ENCODE peak calls at places on chromosome 16, in eight cellular contexts. B, O, K, X, C, L, V and S are unnamed samples. For H3K4me1, the result is how much of the 10 kb centered on the place peaks cover.

GRCh38 chr16:54121084-54121483 is 165.5 kb downstream of the IRX3 start:
- DNase-seq in C (no peak), K (no peak), X (no peak), L (no peak), O (no peak), B (no peak), V (no peak), S (no peak)

GRCh38 chr16:75203106-75203505 is 3.9 kb downstream of the CTRB2 start:
- DNase-seq in K (no peak), B (no peak), X (no peak), C (no peak), V (no peak), L (no peak), O (no peak), S (no peak)

GRCh38 chr16:80066805-80067580 is 466.5 kb upstream of the MAF start:
- DNase-seq in C (no peak), V (no peak), L (no peak), K (no peak), O (no peak), B (no peak), X (no peak), S (no peak)

GRCh38 chr16:75264531-75264998 is 13.1 kb upstream of the BCAR1 start:
- DNase-seq in C (no peak), V (peak), B (no peak), X (peak), O (no peak), K (no peak), L (no peak), S (no peak)

GRCh38 chr16:14309906-14310305 is 238.8 kb downstream of the MRTFB start:
- DNase-seq in K (peak), L (no peak), X (no peak), O (no peak), C (no peak), B (no peak), V (peak), S (no peak)

GRCh38 chr16:81841709-81842108 is 62.6 kb downstream of the PLCG2 start:
- DNase-seq in X (no peak), O (no peak), C (no peak), V (no peak), L (peak), K (no peak), B (no peak), S (no peak)

GRCh38 chr16:88856122-88856827 is 472 bp downstream of the GALNS start:
- DNase-seq in C (peak), X (peak), V (no peak), K (no peak), O (no peak), B (no peak), L (peak), S (peak)

GRCh38 chr16:53752566-53752965 is 48.6 kb downstream of the FTO start:
- DNase-seq in C (no peak), O (no peak), K (no peak), L (no peak), B (no peak), V (no peak), X (no peak), S (no peak)

GRCh38 chr16:88665148-88665547 is 2.3 kb upstream of the MVD start:
- DNase-seq in C (no peak), X (no peak), V (no peak), O (peak), L (no peak), K (no peak), B (no peak), S (no peak)

GRCh38 chr16:83728518-83728917 is 79.3 kb upstream of the HSBP1 start:
- DNase-seq in X (no peak), C (no peak), B (no peak), L (no peak), O (no peak), V (no peak), K (no peak), S (no peak)

GRCh38 chr16:19375561-19376158 is 42.0 kb upstream of the TMC5 start:
- DNase-seq in O (peak), C (peak), X (peak), K (peak), V (peak), L (no peak), B (no peak), S (peak)

GRCh38 chr16:53837421-53837820 is 133.5 kb downstream of the FTO start:
- DNase-seq in X (no peak), O (no peak), K (no peak), L (no peak), V (peak), C (no peak), B (no peak), S (no peak)

GRCh38 chr16:66928702-66929388 is 3.5 kb upstream of the RRAD start:
- DNase-seq in O (no peak), B (no peak), V (peak), X (no peak), C (peak), K (no peak), L (peak), S (peak)

GRCh38 chr16:85563515-85564276 is 49.4 kb upstream of the GSE1 start:
- DNase-seq in B (no peak), K (no peak), V (peak), C (no peak), L (no peak), X (peak), O (peak), S (peak)

GRCh38 chr16:79267781-79268180 is 332.8 kb downstream of the MAF start:
- DNase-seq in L (no peak), C (no peak), X (no peak), O (no peak), V (no peak), K (no peak), B (no peak), S (no peak)

GRCh38 chr16:69872888-69873287 is 78.2 kb upstream of the CLEC18A start:
- DNase-seq in B (no peak), V (no peak), C (no peak), L (no peak), K (no peak), X (no peak), O (no peak), S (no peak)

GRCh38 chr16:8996891-8997290 is 33.2 kb upstream of the USP7 start:
- DNase-seq in O (no peak), B (no peak), C (no peak), K (no peak), V (no peak), L (no peak), X (no peak), S (peak)

GRCh38 chr16:2769675-2770056 is 7.4 kb downstream of the ELOB start:
- DNase-seq in X (no peak), L (no peak), O (no peak), V (no peak), C (no peak), B (no peak), K (no peak), S (no peak)

GRCh38 chr16:67968440-67969285 is at the start of gene SLC12A4:
- DNase-seq in V (peak), O (peak), C (peak), L (peak), X (peak), B (no peak), K (peak), S (peak)

GRCh38 chr16:6133009-6133408 is 1035.4 kb upstream of the EEF2KMT start:
- DNase-seq in K (no peak), C (no peak), L (no peak), V (no peak), B (no peak), O (no peak), X (no peak), S (no peak)

GRCh38 chr16:82653550-82654511 is 27.1 kb downstream of the CDH13 start:
- DNase-seq in C (no peak), O (no peak), V (peak), X (no peak), L (peak), K (peak), B (no peak), S (peak)

GRCh38 chr16:64412578-64413280 is 709.1 kb downstream of the CDH11 start:
- DNase-seq in B (no peak), L (no peak), C (no peak), O (no peak), V (peak), K (no peak), X (no peak), S (no peak)
- H3K4me1 ChIP-seq in B (under half), L (under half), C (under half), O (under half), V (under half), K (under half), X (under half), S (under half)

GRCh38 chr16:4159726-4160125 is 43.5 kb upstream of the ADCY9 start:
- DNase-seq in V (no peak), X (no peak), B (no peak), K (no peak), L (no peak), O (no peak), C (no peak), S (no peak)

GRCh38 chr16:4157376-4157825 is 41.2 kb upstream of the ADCY9 start:
- DNase-seq in L (no peak), V (no peak), K (no peak), B (no peak), C (no peak), X (no peak), O (no peak), S (no peak)

GRCh38 chr16:4158143-4159093 is 42.2 kb upstream of the ADCY9 start:
- DNase-seq in X (no peak), L (no peak), O (no peak), V (no peak), K (no peak), C (no peak), B (no peak), S (no peak)

GRCh38 chr16:4160663-4161436 is 44.6 kb upstream of the ADCY9 start:
- DNase-seq in V (no peak), C (no peak), B (no peak), K (no peak), O (no peak), X (no peak), L (no peak), S (no peak)
- TF ChIP-seq CTCF in V (no peak), C (no peak), B (no peak), K (no peak), O (no peak), X (no peak), L (no peak), S (no peak)

GRCh38 chr16:58026705-58027340 is 1.3 kb downstream of the MMP15 start:
- DNase-seq in V (no peak), X (no peak), L (no peak), B (no peak), O (no peak), C (peak), K (peak), S (peak)
- H3K4me1 ChIP-seq in V (under half), X (under half), L (under half), B (half or more), O (half or more), C (under half), K (under half), S (under half)

DNA sequence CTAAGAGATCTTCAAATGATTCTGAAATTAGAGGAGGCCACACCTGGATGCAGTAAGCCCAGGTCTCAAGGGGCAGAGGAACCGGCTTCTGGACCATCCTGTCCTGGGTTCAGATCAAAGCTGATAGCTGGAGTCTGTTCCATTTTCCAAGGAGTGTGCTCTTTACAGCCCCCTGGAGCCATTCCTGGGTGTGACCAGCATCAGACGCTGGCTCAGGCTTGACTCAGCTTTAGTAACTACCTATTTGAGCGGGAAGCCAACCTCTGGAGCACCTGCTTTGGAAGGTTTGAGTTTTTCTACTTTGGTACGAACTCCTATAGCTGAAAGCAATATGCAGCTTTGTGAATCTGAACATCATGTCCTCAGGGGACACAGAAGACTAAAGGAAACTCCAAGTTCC is 12.9 kb upstream of the BBS2 start:
- DNase-seq in X (no peak), C (no peak), V (no peak), L (no peak), K (no peak), O (no peak), B (no peak), S (no peak)
- TF ChIP-seq CTCF in X (no peak), C (peak), V (no peak), L (no peak), K (no peak), O (no peak), B (no peak), S (no peak)

GRCh38 chr16:20822451-20823128 is 16.3 kb downstream of the REXO5 start:
- DNase-seq in K (no peak), C (no peak), O (no peak), L (no peak), B (no peak), X (no peak), V (no peak), S (no peak)
- H3K4me1 ChIP-seq in K (under half), C (under half), O (under half), L (under half), B (under half), X (under half), V (under half), S (under half)

GRCh38 chr16:11254913-11255736 is 879 bp downstream of the SOCS1 start:
- DNase-seq in C (peak), K (peak), B (no peak), X (peak), V (peak), L (peak), O (peak), S (no peak)

GRCh38 chr16:11253995-11254912 is 1.8 kb downstream of the SOCS1 start:
- DNase-seq in B (no peak), K (no peak), L (no peak), O (no peak), X (no peak), C (no peak), V (peak), S (no peak)

GRCh38 chr16:11257131-11257938 is 1.3 kb upstream of the SOCS1 start:
- DNase-seq in K (peak), X (peak), L (peak), O (peak), B (no peak), V (peak), C (peak), S (peak)

GRCh38 chr16:11256657-11257130 is 690 bp upstream of the SOCS1 start:
- DNase-seq in B (no peak), X (no peak), V (peak), O (peak), L (no peak), K (peak), C (peak), S (peak)

GRCh38 chr16:11255737-11256656 is at the start of gene SOCS1:
- DNase-seq in V (peak), K (peak), C (peak), L (peak), X (peak), O (peak), B (peak), S (peak)
- TF ChIP-seq CTCF in V (peak), K (peak), C (peak), L (peak), X (peak), O (peak), B (peak), S (no peak)

GRCh38 chr16:28549301-28549899 is 4.3 kb upstream of the SGF29 start:
- DNase-seq in V (peak), K (peak), O (peak), L (no peak), C (no peak), B (no peak), X (no peak), S (no peak)

GRCh38 chr16:28543072-28543471 is 4.3 kb upstream of the NUPR1 start:
- DNase-seq in B (no peak), C (no peak), X (no peak), L (no peak), V (no peak), K (no peak), O (peak), S (no peak)

GRCh38 chr16:28546626-28547025 is 7.1 kb upstream of the SGF29 start:
- DNase-seq in O (no peak), K (no peak), L (no peak), X (no peak), B (no peak), V (no peak), C (no peak), S (no peak)

GRCh38 chr16:28548306-28548802 is 5.4 kb upstream of the SGF29 start:
- DNase-seq in B (no peak), K (no peak), V (no peak), C (no peak), L (no peak), X (no peak), O (no peak), S (no peak)

GRCh38 chr16:28544998-28545397 is 6.2 kb upstream of the NUPR1 start:
- DNase-seq in K (no peak), X (no peak), V (no peak), L (no peak), C (no peak), B (no peak), O (no peak), S (no peak)
- H3K4me1 ChIP-seq in K (under half), X (under half), V (under half), L (under half), C (under half), B (under half), O (under half), S (under half)